ENCODE peak calls at places on chromosomes 11 and 22, in nine cellular contexts. One of them, this sample, is unnamed.

GRCh38 chr11:68370211-68371111 is 58.1 kb downstream of the LRP5 start:
- DNase-seq in RPMI7951: no peak
- DNase-seq in amniotic stem cell: no peak
- DNase-seq in activated T-cell treated with anti-CD3 and anti-CD28 coated beads for 48 hours: no peak
- DNase-seq in H7: no peak
- DNase-seq in nucleus accumbens: no peak
- DNase-seq in HTR-8/SVneo: no peak
- DNase-seq in NCI-H1417: no peak
- DNase-seq in activated CD8-positive, alpha-beta T cell treated with anti-CD3 and anti-CD28 coated beads, Interleukin-2, amount 10 ng/mL, durations not matched to agents 7 days and 5 days: no peak
- DNase-seq in this sample: no peak

GRCh38 chr22:21762712-21763581 is 27.4 kb upstream of the YPEL1 start:
- DNase-seq in RPMI7951: no peak
- DNase-seq in amniotic stem cell: no peak
- DNase-seq in activated T-cell treated with anti-CD3 and anti-CD28 coated beads for 48 hours: peak
- DNase-seq in H7: peak
- DNase-seq in nucleus accumbens: no peak
- DNase-seq in HTR-8/SVneo: no peak
- DNase-seq in NCI-H1417: no peak
- DNase-seq in activated CD8-positive, alpha-beta T cell treated with anti-CD3 and anti-CD28 coated beads, Interleukin-2, amount 10 ng/mL, durations not matched to agents 7 days and 5 days: peak
- DNase-seq in this sample: no peak

GRCh38 chr22:50311606-50312351 is 4.3 kb upstream of the PLXNB2 start:
- DNase-seq in RPMI7951: no peak
- DNase-seq in amniotic stem cell: no peak
- DNase-seq in activated T-cell treated with anti-CD3 and anti-CD28 coated beads for 48 hours: no peak
- DNase-seq in H7: peak
- DNase-seq in nucleus accumbens: no peak
- DNase-seq in HTR-8/SVneo: no peak
- DNase-seq in NCI-H1417: no peak
- DNase-seq in activated CD8-positive, alpha-beta T cell treated with anti-CD3 and anti-CD28 coated beads, Interleukin-2, amount 10 ng/mL, durations not matched to agents 7 days and 5 days: no peak
- DNase-seq in this sample: no peak

GRCh38 chr22:37324340-37325023 is 42.2 kb downstream of the CYTH4 start:
- DNase-seq in RPMI7951: no peak
- DNase-seq in amniotic stem cell: no peak
- DNase-seq in activated T-cell treated with anti-CD3 and anti-CD28 coated beads for 48 hours: no peak
- DNase-seq in H7: peak
- DNase-seq in nucleus accumbens: no peak
- DNase-seq in HTR-8/SVneo: no peak
- DNase-seq in NCI-H1417: peak
- DNase-seq in activated CD8-positive, alpha-beta T cell treated with anti-CD3 and anti-CD28 coated beads, Interleukin-2, amount 10 ng/mL, durations not matched to agents 7 days and 5 days: no peak
- DNase-seq in this sample: no peak

GRCh38 chr22:27114186-27114585 is 456.8 kb downstream of the MIAT start:
- DNase-seq in RPMI7951: no peak
- DNase-seq in amniotic stem cell: no peak
- DNase-seq in activated T-cell treated with anti-CD3 and anti-CD28 coated beads for 48 hours: no peak
- DNase-seq in H7: no peak
- DNase-seq in nucleus accumbens: no peak
- DNase-seq in HTR-8/SVneo: no peak
- DNase-seq in NCI-H1417: no peak
- DNase-seq in activated CD8-positive, alpha-beta T cell treated with anti-CD3 and anti-CD28 coated beads, Interleukin-2, amount 10 ng/mL, durations not matched to agents 7 days and 5 days: no peak
- DNase-seq in this sample: no peak

GRCh38 chr22:22342697-22343602 is 98.4 kb downstream of the VPREB1 start:
- DNase-seq in RPMI7951: peak
- DNase-seq in amniotic stem cell: no peak
- DNase-seq in activated T-cell treated with anti-CD3 and anti-CD28 coated beads for 48 hours: peak
- DNase-seq in H7: peak
- DNase-seq in nucleus accumbens: peak
- DNase-seq in HTR-8/SVneo: peak
- DNase-seq in NCI-H1417: peak
- DNase-seq in activated CD8-positive, alpha-beta T cell treated with anti-CD3 and anti-CD28 coated beads, Interleukin-2, amount 10 ng/mL, durations not matched to agents 7 days and 5 days: peak
- DNase-seq in this sample: peak

GRCh38 chr11:74134661-74135515 is 35.9 kb downstream of the C2CD3 start:
- DNase-seq in RPMI7951: peak
- DNase-seq in amniotic stem cell: no peak
- DNase-seq in activated T-cell treated with anti-CD3 and anti-CD28 coated beads for 48 hours: no peak
- DNase-seq in H7: no peak
- DNase-seq in nucleus accumbens: no peak
- DNase-seq in HTR-8/SVneo: peak
- DNase-seq in NCI-H1417: no peak
- DNase-seq in activated CD8-positive, alpha-beta T cell treated with anti-CD3 and anti-CD28 coated beads, Interleukin-2, amount 10 ng/mL, durations not matched to agents 7 days and 5 days: no peak
- DNase-seq in this sample: no peak

GRCh38 chr11:63595296-63595695 is 18.9 kb downstream of the PLAAT3 start:
- DNase-seq in RPMI7951: no peak
- DNase-seq in amniotic stem cell: no peak
- DNase-seq in activated T-cell treated with anti-CD3 and anti-CD28 coated beads for 48 hours: no peak
- DNase-seq in H7: no peak
- DNase-seq in nucleus accumbens: no peak
- DNase-seq in HTR-8/SVneo: no peak
- DNase-seq in NCI-H1417: no peak
- DNase-seq in activated CD8-positive, alpha-beta T cell treated with anti-CD3 and anti-CD28 coated beads, Interleukin-2, amount 10 ng/mL, durations not matched to agents 7 days and 5 days: no peak
- DNase-seq in this sample: no peak

GRCh38 chr11:60905551-60906113 is 753 bp downstream of the PRPF19 start:
- DNase-seq in RPMI7951: peak
- DNase-seq in amniotic stem cell: no peak
- DNase-seq in activated T-cell treated with anti-CD3 and anti-CD28 coated beads for 48 hours: no peak
- DNase-seq in H7: no peak
- DNase-seq in nucleus accumbens: no peak
- DNase-seq in HTR-8/SVneo: no peak
- DNase-seq in NCI-H1417: peak
- DNase-seq in activated CD8-positive, alpha-beta T cell treated with anti-CD3 and anti-CD28 coated beads, Interleukin-2, amount 10 ng/mL, durations not matched to agents 7 days and 5 days: no peak
- DNase-seq in this sample: peak

GRCh38 chr22:45645526-45646414 is 25.9 kb upstream of the ATXN10 start:
- DNase-seq in RPMI7951: peak
- DNase-seq in amniotic stem cell: peak
- DNase-seq in activated T-cell treated with anti-CD3 and anti-CD28 coated beads for 48 hours: peak
- DNase-seq in H7: peak
- DNase-seq in nucleus accumbens: peak
- DNase-seq in HTR-8/SVneo: peak
- DNase-seq in NCI-H1417: peak
- DNase-seq in activated CD8-positive, alpha-beta T cell treated with anti-CD3 and anti-CD28 coated beads, Interleukin-2, amount 10 ng/mL, durations not matched to agents 7 days and 5 days: peak
- DNase-seq in this sample: peak

GRCh38 chr11:7571640-7572000 is 57.8 kb downstream of the PPFIBP2 start:
- DNase-seq in RPMI7951: peak
- DNase-seq in amniotic stem cell: peak
- DNase-seq in activated T-cell treated with anti-CD3 and anti-CD28 coated beads for 48 hours: no peak
- DNase-seq in H7: peak
- DNase-seq in nucleus accumbens: peak
- DNase-seq in HTR-8/SVneo: peak
- DNase-seq in NCI-H1417: peak
- DNase-seq in activated CD8-positive, alpha-beta T cell treated with anti-CD3 and anti-CD28 coated beads, Interleukin-2, amount 10 ng/mL, durations not matched to agents 7 days and 5 days: no peak
- DNase-seq in this sample: no peak

GRCh38 chr22:38300197-38300945 is 16.9 kb downstream of the CSNK1E start:
- DNase-seq in RPMI7951: no peak
- DNase-seq in amniotic stem cell: no peak
- DNase-seq in activated T-cell treated with anti-CD3 and anti-CD28 coated beads for 48 hours: no peak
- DNase-seq in H7: no peak
- DNase-seq in nucleus accumbens: no peak
- DNase-seq in HTR-8/SVneo: no peak
- DNase-seq in NCI-H1417: no peak
- DNase-seq in activated CD8-positive, alpha-beta T cell treated with anti-CD3 and anti-CD28 coated beads, Interleukin-2, amount 10 ng/mL, durations not matched to agents 7 days and 5 days: no peak
- DNase-seq in this sample: no peak

GRCh38 chr11:10382518-10382917 is 72.5 kb upstream of the AMPD3 start:
- DNase-seq in RPMI7951: no peak
- DNase-seq in amniotic stem cell: no peak
- DNase-seq in activated T-cell treated with anti-CD3 and anti-CD28 coated beads for 48 hours: no peak
- DNase-seq in H7: peak
- DNase-seq in nucleus accumbens: no peak
- DNase-seq in HTR-8/SVneo: no peak
- DNase-seq in NCI-H1417: no peak
- DNase-seq in activated CD8-positive, alpha-beta T cell treated with anti-CD3 and anti-CD28 coated beads, Interleukin-2, amount 10 ng/mL, durations not matched to agents 7 days and 5 days: no peak
- DNase-seq in this sample: no peak

GRCh38 chr22:38133331-38133730 is 22.8 kb upstream of the BAIAP2L2 start:
- DNase-seq in RPMI7951: no peak
- DNase-seq in amniotic stem cell: no peak
- DNase-seq in activated T-cell treated with anti-CD3 and anti-CD28 coated beads for 48 hours: no peak
- DNase-seq in H7: peak
- DNase-seq in nucleus accumbens: no peak
- DNase-seq in HTR-8/SVneo: no peak
- DNase-seq in NCI-H1417: no peak
- DNase-seq in activated CD8-positive, alpha-beta T cell treated with anti-CD3 and anti-CD28 coated beads, Interleukin-2, amount 10 ng/mL, durations not matched to agents 7 days and 5 days: no peak
- DNase-seq in this sample: peak

GRCh38 chr22:40954095-40954494 is 2.9 kb downstream of the RBX1 start:
- DNase-seq in RPMI7951: no peak
- DNase-seq in amniotic stem cell: no peak
- DNase-seq in activated T-cell treated with anti-CD3 and anti-CD28 coated beads for 48 hours: no peak
- DNase-seq in H7: no peak
- DNase-seq in nucleus accumbens: no peak
- DNase-seq in HTR-8/SVneo: no peak
- DNase-seq in NCI-H1417: no peak
- DNase-seq in activated CD8-positive, alpha-beta T cell treated with anti-CD3 and anti-CD28 coated beads, Interleukin-2, amount 10 ng/mL, durations not matched to agents 7 days and 5 days: no peak
- DNase-seq in this sample: no peak

GRCh38 chr11:88338223-88338661 is 706 bp upstream of the CTSC start:
- DNase-seq in RPMI7951: peak
- DNase-seq in amniotic stem cell: no peak
- DNase-seq in activated T-cell treated with anti-CD3 and anti-CD28 coated beads for 48 hours: peak
- DNase-seq in H7: peak
- DNase-seq in nucleus accumbens: peak
- DNase-seq in HTR-8/SVneo: peak
- DNase-seq in NCI-H1417: peak
- DNase-seq in activated CD8-positive, alpha-beta T cell treated with anti-CD3 and anti-CD28 coated beads, Interleukin-2, amount 10 ng/mL, durations not matched to agents 7 days and 5 days: peak
- DNase-seq in this sample: peak

GRCh38 chr11:70506658-70506970 is 108.3 kb downstream of the CTTN start:
- DNase-seq in RPMI7951: no peak
- DNase-seq in amniotic stem cell: no peak
- DNase-seq in activated T-cell treated with anti-CD3 and anti-CD28 coated beads for 48 hours: no peak
- DNase-seq in H7: no peak
- DNase-seq in nucleus accumbens: no peak
- DNase-seq in HTR-8/SVneo: no peak
- DNase-seq in NCI-H1417: no peak
- DNase-seq in activated CD8-positive, alpha-beta T cell treated with anti-CD3 and anti-CD28 coated beads, Interleukin-2, amount 10 ng/mL, durations not matched to agents 7 days and 5 days: no peak
- DNase-seq in this sample: no peak

GRCh38 chr22:25741692-25742626 is at the start of gene MYO18B:
- DNase-seq in RPMI7951: no peak
- DNase-seq in amniotic stem cell: no peak
- DNase-seq in activated T-cell treated with anti-CD3 and anti-CD28 coated beads for 48 hours: no peak
- DNase-seq in H7: peak
- DNase-seq in nucleus accumbens: no peak
- DNase-seq in HTR-8/SVneo: no peak
- DNase-seq in NCI-H1417: no peak
- DNase-seq in activated CD8-positive, alpha-beta T cell treated with anti-CD3 and anti-CD28 coated beads, Interleukin-2, amount 10 ng/mL, durations not matched to agents 7 days and 5 days: no peak
- DNase-seq in this sample: no peak

GRCh38 chr11:32262367-32262766 is 171.5 kb downstream of the RCN1 start:
- DNase-seq in RPMI7951: no peak
- DNase-seq in amniotic stem cell: no peak
- DNase-seq in activated T-cell treated with anti-CD3 and anti-CD28 coated beads for 48 hours: no peak
- DNase-seq in H7: peak
- DNase-seq in nucleus accumbens: no peak
- DNase-seq in HTR-8/SVneo: no peak
- DNase-seq in NCI-H1417: no peak
- DNase-seq in activated CD8-positive, alpha-beta T cell treated with anti-CD3 and anti-CD28 coated beads, Interleukin-2, amount 10 ng/mL, durations not matched to agents 7 days and 5 days: no peak
- DNase-seq in this sample: no peak